ENCODE peak calls at places on chromosome 5, in five cellular contexts. J is BE2C, B is fibroblast of lung, N is thoracic aorta, O is ovary. Q is an unnamed sample. For H3K4me1 and H3K36me3, the result is how much of the 10 kb centered on the place peaks cover.

GRCh38 chr5:82413302-82414042 is 135.3 kb upstream of the RPS23 start:
- DNase-seq in J (no peak), B (peak), N (no peak), O (no peak), Q (no peak)

GRCh38 chr5:133941456-133942196 is 26.8 kb downstream of the C5orf15 start:
- DNase-seq in J (no peak), B (no peak), N (no peak), O (no peak), Q (no peak)

GRCh38 chr5:145975361-145976066 is 39.1 kb downstream of the SH3RF2 start:
- DNase-seq in J (peak), B (peak), N (peak), O (no peak), Q (no peak)

GRCh38 chr5:106418196-106418595 is 1252.5 kb downstream of the EFNA5 start:
- DNase-seq in J (no peak), B (peak), N (no peak), O (no peak), Q (no peak)

GRCh38 chr5:31990701-31991110 is 183.4 kb downstream of the GOLPH3 start:
- DNase-seq in J (no peak), B (no peak), N (no peak), O (no peak), Q (no peak)

GRCh38 chr5:142852361-142852760 is 82.2 kb downstream of the ARHGAP26 start:
- DNase-seq in J (no peak), B (no peak), N (no peak), O (no peak), Q (no peak)

GRCh38 chr5:50595199-50595598 is 71.2 kb upstream of the PARP8 start:
- DNase-seq in J (no peak), B (peak), N (no peak), O (no peak), Q (no peak)

GRCh38 chr5:170293273-170293672 is 4.3 kb downstream of the LCP2 start:
- DNase-seq in J (no peak), B (no peak), N (no peak), O (no peak), Q (no peak)

GRCh38 chr5:178486305-178486704 is 103.9 kb downstream of the COL23A1 start:
- DNase-seq in J (no peak), B (no peak), N (no peak), O (no peak), Q (no peak)

GRCh38 chr5:179974946-179975712 is 67.4 kb upstream of the TBC1D9B start:
- DNase-seq in J (peak), B (peak), N (no peak), O (no peak), Q (peak)

DNA sequence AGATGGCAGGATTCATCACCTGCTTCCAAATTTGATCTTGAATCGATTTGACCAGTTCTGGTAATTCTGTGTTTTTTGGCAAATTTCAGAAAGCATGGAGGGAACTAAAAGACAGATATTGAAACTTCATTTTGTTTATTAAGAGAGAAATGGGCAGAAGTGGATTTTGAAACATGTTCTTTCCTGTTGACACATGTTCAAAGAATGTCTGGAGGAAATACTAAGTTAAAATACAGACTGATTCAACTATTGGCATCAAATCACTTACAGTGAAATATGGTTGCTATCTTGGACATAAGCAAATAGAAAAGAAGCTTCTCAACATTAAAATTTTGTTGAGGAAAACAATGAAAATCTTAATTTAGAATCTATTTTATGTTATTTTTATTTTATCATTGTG is 19.3 kb upstream of the GZMK start:
- DNase-seq in J (no peak), B (peak), N (no peak), O (no peak), Q (no peak)
- H3K4me1 ChIP-seq in J (under half), B (under half), N (under half), O (under half), Q (under half)

DNA sequence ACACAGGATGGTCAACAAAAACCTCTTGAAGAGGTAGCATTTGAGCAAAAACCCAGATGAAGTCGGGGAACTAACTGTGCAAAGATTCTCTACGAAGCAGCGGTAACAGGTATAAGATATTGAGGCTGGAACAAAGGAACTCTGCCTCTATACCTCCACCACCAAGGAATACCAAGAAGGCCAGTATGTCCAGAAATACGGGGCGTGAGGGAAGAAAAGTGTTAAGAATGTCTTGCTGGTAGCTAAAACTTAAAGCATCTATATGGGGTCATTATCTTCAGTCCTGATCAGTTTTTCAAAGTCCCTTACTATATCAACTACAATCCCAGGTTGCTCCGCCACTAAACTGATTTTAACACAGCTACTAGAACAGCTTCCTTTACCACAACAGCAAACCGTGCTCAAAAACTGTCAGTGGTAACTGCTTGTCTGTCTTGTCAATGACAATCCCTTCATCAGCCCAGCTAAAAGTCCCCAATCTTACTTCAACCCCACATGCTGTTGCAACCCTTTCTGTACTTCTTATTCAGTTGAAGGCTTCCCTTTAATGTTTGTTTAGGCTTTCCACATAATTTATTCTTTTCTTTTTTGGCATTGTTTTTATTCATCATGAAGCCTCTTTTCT is 9.4 kb downstream of the PAM start:
- DNase-seq in J (no peak), B (no peak), N (no peak), O (no peak), Q (no peak)
- H3K36me3 ChIP-seq in J (under half), B (under half), N (under half), O (under half), Q (under half)

GRCh38 chr5:1506242-1507015 is 17.3 kb downstream of the LPCAT1 start:
- DNase-seq in J (no peak), B (no peak), N (no peak), O (no peak), Q (no peak)

GRCh38 chr5:1507961-1508678 is 15.6 kb downstream of the LPCAT1 start:
- DNase-seq in J (peak), B (no peak), N (no peak), O (peak), Q (no peak)

GRCh38 chr5:1507016-1507375 is 16.8 kb downstream of the LPCAT1 start:
- DNase-seq in J (no peak), B (no peak), N (no peak), O (no peak), Q (no peak)

GRCh38 chr5:1508679-1509290 is 15.0 kb downstream of the LPCAT1 start:
- DNase-seq in J (peak), B (peak), N (no peak), O (peak), Q (no peak)

GRCh38 chr5:1507457-1507856 is 16.3 kb downstream of the LPCAT1 start:
- DNase-seq in J (no peak), B (no peak), N (no peak), O (no peak), Q (no peak)
- H3K4me1 ChIP-seq in J (under half), B (under half), N (under half), O (under half), Q (under half)

GRCh38 chr5:652773-653350 is 40.3 kb downstream of the TPPP start:
- DNase-seq in J (no peak), B (no peak), N (no peak), O (no peak), Q (no peak)
- H3K36me3 ChIP-seq in J (under half), B (under half), N (under half), O (under half), Q (under half)

GRCh38 chr5:72160959-72161358 is 53.7 kb downstream of the MAP1B start:
- DNase-seq in J (no peak), B (no peak), N (no peak), O (no peak), Q (no peak)

GRCh38 chr5:72160299-72160698 is 53.0 kb downstream of the MAP1B start:
- DNase-seq in J (no peak), B (peak), N (no peak), O (no peak), Q (no peak)

GRCh38 chr5:72166070-72166979 is 59.0 kb downstream of the MAP1B start:
- DNase-seq in J (peak), B (peak), N (no peak), O (peak), Q (peak)

GRCh38 chr5:72161951-72162350 is 54.7 kb downstream of the MAP1B start:
- DNase-seq in J (no peak), B (no peak), N (no peak), O (no peak), Q (no peak)

GRCh38 chr5:72163349-72163983 is 56.2 kb downstream of the MAP1B start:
- DNase-seq in J (no peak), B (no peak), N (no peak), O (no peak), Q (no peak)
- H3K4me1 ChIP-seq in J (half or more), B (under half), N (half or more), O (under half), Q (under half)

DNA sequence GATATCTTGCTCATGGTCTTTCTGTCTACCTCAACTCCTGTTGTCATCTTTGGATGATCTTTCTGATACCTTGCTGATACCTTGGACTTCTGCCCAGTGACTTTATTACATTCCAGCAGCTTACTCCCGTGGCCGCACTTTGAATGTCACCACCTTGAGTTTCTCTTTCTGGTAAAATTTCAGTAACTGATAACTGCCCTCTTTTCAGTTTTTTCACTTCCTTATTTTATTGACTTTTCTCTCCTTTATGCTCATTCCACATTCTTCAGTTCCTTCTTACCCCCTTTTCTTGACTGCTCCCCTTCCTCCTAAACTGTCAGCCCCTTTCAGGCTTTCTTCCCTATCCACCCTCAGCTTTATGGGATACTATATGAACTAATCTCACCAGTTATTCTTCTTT is 7.0 kb upstream of the FBXO4 start:
- DNase-seq in J (no peak), B (no peak), N (no peak), O (no peak), Q (no peak)
- H3K36me3 ChIP-seq in J (under half), B (under half), N (under half), O (under half), Q (under half)

DNA sequence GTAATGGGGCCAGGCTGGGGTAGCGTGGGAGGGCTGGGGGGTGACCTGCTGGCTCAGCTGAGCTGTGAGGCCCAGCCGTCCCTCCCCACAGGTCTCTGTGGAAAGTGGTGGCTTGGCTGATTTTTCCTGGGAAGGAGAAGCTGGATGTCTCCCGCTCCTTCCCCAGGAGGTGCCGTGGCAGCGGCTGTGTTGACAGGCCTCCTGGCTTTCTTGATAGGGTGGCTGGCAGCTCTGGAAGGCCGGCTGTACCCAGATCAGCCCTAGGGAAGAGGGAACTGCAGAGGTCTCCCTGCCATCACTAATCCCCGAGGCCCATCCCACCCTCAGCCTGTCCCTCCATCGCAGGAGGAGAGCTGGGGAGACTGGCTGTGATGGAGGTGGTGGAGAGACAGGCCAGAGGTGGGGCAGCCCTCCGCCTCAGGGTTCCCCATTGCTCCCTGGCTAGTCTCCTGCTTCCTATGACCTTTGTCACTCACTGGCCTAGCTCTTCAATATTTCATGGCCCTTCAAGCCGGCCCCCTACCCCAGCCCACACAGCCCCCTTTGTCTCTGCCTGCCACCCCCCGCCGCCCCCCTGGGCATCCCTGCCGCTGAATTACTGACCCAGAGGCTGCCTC is 6.8 kb downstream of the CXXC5 start:
- DNase-seq in J (peak), B (no peak), N (no peak), O (no peak), Q (no peak)
- H3K4me1 ChIP-seq in J (half or more), B (half or more), N (half or more), O (under half), Q (half or more)

GRCh38 chr5:77066191-77066590 is 20.9 kb downstream of the ZBED3 start:
- DNase-seq in J (no peak), B (no peak), N (no peak), O (no peak), Q (no peak)
- H3K36me3 ChIP-seq in J (under half), B (under half), N (under half), O (under half), Q (under half)

GRCh38 chr5:43068037-43068436 is 27.9 kb upstream of the ANXA2R start:
- DNase-seq in J (no peak), B (no peak), N (no peak), O (no peak), Q (no peak)

GRCh38 chr5:43063731-43064171 is 23.6 kb upstream of the ANXA2R start:
- DNase-seq in J (no peak), B (peak), N (no peak), O (no peak), Q (peak)

GRCh38 chr5:43065384-43066230 is 25.5 kb upstream of the ANXA2R start:
- DNase-seq in J (peak), B (peak), N (no peak), O (peak), Q (peak)

GRCh38 chr5:43066799-43067741 is 27.0 kb upstream of the ANXA2R start:
- DNase-seq in J (peak), B (peak), N (peak), O (peak), Q (peak)

DNA sequence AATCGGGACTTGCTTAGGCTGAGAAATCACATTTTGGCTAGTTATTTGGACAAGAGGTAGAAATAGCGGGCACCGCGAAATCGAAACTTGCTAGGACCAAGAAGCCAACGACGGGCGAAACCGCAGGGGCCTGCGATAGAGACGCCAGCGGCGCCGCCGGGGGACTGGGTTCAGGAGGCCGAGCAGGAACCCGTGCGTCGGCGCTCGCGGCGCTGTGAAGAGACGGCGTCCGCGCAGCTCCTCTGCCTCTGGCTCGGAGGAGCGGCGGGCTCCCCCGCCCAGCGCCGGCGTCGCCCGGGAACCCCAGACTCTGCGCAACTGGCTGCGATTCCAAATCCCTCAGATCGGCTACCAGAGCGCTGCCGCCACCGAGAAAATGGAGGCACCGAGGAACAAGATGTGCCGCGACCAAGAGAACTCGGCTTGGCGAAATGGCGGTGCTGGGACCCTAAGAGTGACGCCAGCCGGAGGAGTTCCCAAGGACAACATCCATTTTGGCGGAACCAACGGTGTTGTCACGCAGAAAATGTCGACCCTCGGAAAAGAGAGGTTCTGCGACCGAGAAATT is 26.2 kb upstream of the ANXA2R start:
- DNase-seq in J (peak), B (peak), N (no peak), O (peak), Q (peak)
- H3K4me1 ChIP-seq in J (under half), B (under half), N (under half), O (under half), Q (under half)

DNA sequence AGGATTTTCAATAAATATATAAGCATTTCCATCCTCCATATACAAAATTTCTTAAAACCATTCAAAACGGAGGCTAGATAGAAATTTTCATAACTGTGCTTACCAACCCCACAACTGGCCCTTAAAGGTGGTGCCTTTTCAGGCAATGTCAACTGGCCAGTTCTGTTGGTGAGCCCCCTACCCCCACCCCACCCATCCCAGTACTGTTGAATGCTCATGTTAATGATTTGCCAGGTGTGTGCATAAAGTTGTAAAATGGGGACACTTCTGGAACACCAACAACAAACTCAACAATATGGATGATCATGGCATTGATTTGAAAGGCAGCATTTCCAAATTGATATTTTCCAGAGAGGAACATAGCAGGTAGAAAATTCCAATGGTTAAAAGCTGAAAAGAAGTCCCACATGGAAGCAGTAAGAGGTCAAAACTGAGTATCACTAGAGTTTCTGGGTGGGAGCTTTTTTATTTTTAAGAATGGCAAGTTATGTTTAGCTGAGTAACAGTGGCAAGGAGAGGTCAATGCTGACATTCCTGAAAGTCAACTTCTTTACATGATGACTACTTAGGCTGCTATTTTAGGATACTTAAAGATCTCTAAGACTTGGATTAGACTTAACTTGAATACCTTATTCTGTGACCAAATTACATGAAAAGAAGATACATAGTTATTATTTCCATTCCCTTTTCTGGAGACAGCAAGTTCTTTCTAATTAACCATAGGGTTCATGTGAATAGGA is 2.7 kb downstream of the LEAP2 start:
- DNase-seq in J (no peak), B (no peak), N (no peak), O (no peak), Q (no peak)
- H3K36me3 ChIP-seq in J (under half), B (under half), N (under half), O (under half), Q (under half)

Q was measured in GM23338.